ENCODE peak calls at places on chromosome 6, in eight cellular contexts. A is smooth muscle cell of the brain vasculature, K is T-helper 9 cell, Q is myocyte, I is MV-4-11, C is A172, D is EH, E is AG09309. L is an unnamed sample.

GRCh38 chr6:57313711-57314471 is 3.5 kb upstream of the PRIM2 start:
- DNase-seq in A (peak; percentile 43), K (no peak), Q (peak; percentile 98), I (no peak), C (peak; percentile 98), D (peak; percentile 100), E (peak; percentile 100), L (peak; percentile 99)

GRCh38 chr6:158027590-158028285 is 46.1 kb downstream of the SYNJ2 start:
- DNase-seq in A (no peak), K (no peak), Q (no peak), I (no peak), C (peak; percentile 52), D (no peak), E (no peak), L (no peak)

GRCh38 chr6:125952764-125953501 is 3.6 kb upstream of the HINT3 start:
- DNase-seq in A (no peak), K (no peak), Q (no peak), I (peak; percentile 29), C (no peak), D (peak; percentile 73), E (no peak), L (peak; percentile 22)

GRCh38 chr6:26284537-26285142 is 80.4 kb upstream of the BTN3A2 start:
- DNase-seq in A (no peak), K (no peak), Q (peak; percentile 32), I (peak; percentile 70), C (peak; percentile 30), D (peak; percentile 71), E (no peak), L (peak; percentile 66)

GRCh38 chr6:132768051-132768517 is 10.4 kb upstream of the VNN2 start:
- DNase-seq in A (no peak), K (no peak), Q (peak; percentile 15), I (peak; percentile 60), C (no peak), D (peak; percentile 13), E (no peak), L (peak; percentile 24)

GRCh38 chr6:8006208-8006607 is 58.0 kb downstream of the BLOC1S5 start:
- DNase-seq in A (no peak), K (no peak), Q (no peak), I (no peak), C (no peak), D (peak; percentile 65), E (no peak), L (peak; percentile 12)

GRCh38 chr6:30556714-30556963 is 350 bp upstream of the GNL1 start:
- DNase-seq in A (no peak), K (peak; percentile 79), Q (no peak), I (no peak), C (no peak), D (no peak), E (no peak), L (no peak)

GRCh38 chr6:137873273-137873762 is 6.3 kb downstream of the TNFAIP3 start:
- DNase-seq in A (no peak), K (no peak), Q (peak; percentile 53), I (peak; percentile 89), C (peak; percentile 80), D (peak; percentile 80), E (peak; percentile 93), L (peak; percentile 97)

GRCh38 chr6:27836783-27837635 is 75.2 kb downstream of the OR2B2 start:
- DNase-seq in A (no peak), K (peak; percentile 28), Q (peak; percentile 88), I (peak; percentile 88), C (peak; percentile 73), D (peak; percentile 85), E (peak; percentile 52), L (peak; percentile 79)